ENCODE peak calls at places on chromosomes 13 and 19, in six cellular contexts. Z, L, X, I, N and R are unnamed samples.

GRCh38 chr19:56504581-56504980 is 3.1 kb upstream of the ZNF471 start:
- DNase-seq in Z (no peak), L (no peak), X (no peak), I (no peak), N (no peak), R (no peak)

GRCh38 chr19:28358604-28359003 is 854.3 kb downstream of the UQCRFS1 start:
- DNase-seq in Z (no peak), L (no peak), X (no peak), I (no peak), N (no peak), R (no peak)

GRCh38 chr19:1446713-1447564 is 3.0 kb upstream of the APC2 start:
- DNase-seq in Z (no peak), L (no peak), X (peak), I (no peak), N (no peak), R (peak)

GRCh38 chr19:38006361-38007045 is 99.5 kb downstream of the SIPA1L3 start:
- DNase-seq in Z (no peak), L (peak), X (no peak), I (no peak), N (peak), R (no peak)

GRCh38 chr13:59673301-59673700 is 490.4 kb downstream of the DIAPH3 start:
- DNase-seq in Z (no peak), L (no peak), X (no peak), I (no peak), N (no peak), R (no peak)

GRCh38 chr19:50639121-50640112 is at the start of gene SYT3:
- DNase-seq in Z (peak), L (no peak), X (peak), I (no peak), N (no peak), R (peak)

GRCh38 chr19:39416626-39417120 is 4.2 kb downstream of the PLEKHG2 start:
- DNase-seq in Z (no peak), L (no peak), X (no peak), I (no peak), N (no peak), R (no peak)

GRCh38 chr13:48778551-48779088 is 124.9 kb downstream of the CYSLTR2 start:
- DNase-seq in Z (no peak), L (no peak), X (no peak), I (no peak), N (no peak), R (no peak)

GRCh38 chr19:13024958-13025653 is 29.8 kb downstream of the NFIX start:
- DNase-seq in Z (no peak), L (no peak), X (no peak), I (peak), N (no peak), R (no peak)

GRCh38 chr19:6811906-6812305 is 39.4 kb downstream of the VAV1 start:
- DNase-seq in Z (peak), L (peak), X (peak), I (peak), N (peak), R (peak)

GRCh38 chr13:30049692-30050091 is 199.3 kb upstream of the UBL3 start:
- DNase-seq in Z (no peak), L (no peak), X (peak), I (no peak), N (no peak), R (peak)

GRCh38 chr19:51166846-51167490 is 24.9 kb downstream of the SIGLEC7 start:
- DNase-seq in Z (no peak), L (no peak), X (peak), I (no peak), N (no peak), R (peak)

GRCh38 chr19:50607874-50608785 is 31.6 kb downstream of the SYT3 start:
- DNase-seq in Z (peak), L (peak), X (peak), I (peak), N (peak), R (peak)

GRCh38 chr13:87147076-87147475 is 524.1 kb upstream of the SLITRK5 start:
- DNase-seq in Z (no peak), L (no peak), X (no peak), I (no peak), N (no peak), R (no peak)

GRCh38 chr13:113049981-113050380 is 55.6 kb upstream of the F7 start:
- DNase-seq in Z (no peak), L (no peak), X (no peak), I (no peak), N (no peak), R (no peak)

GRCh38 chr19:912181-913079 is 589 bp downstream of the R3HDM4 start:
- DNase-seq in Z (no peak), L (no peak), X (peak), I (no peak), N (no peak), R (no peak)

DNA sequence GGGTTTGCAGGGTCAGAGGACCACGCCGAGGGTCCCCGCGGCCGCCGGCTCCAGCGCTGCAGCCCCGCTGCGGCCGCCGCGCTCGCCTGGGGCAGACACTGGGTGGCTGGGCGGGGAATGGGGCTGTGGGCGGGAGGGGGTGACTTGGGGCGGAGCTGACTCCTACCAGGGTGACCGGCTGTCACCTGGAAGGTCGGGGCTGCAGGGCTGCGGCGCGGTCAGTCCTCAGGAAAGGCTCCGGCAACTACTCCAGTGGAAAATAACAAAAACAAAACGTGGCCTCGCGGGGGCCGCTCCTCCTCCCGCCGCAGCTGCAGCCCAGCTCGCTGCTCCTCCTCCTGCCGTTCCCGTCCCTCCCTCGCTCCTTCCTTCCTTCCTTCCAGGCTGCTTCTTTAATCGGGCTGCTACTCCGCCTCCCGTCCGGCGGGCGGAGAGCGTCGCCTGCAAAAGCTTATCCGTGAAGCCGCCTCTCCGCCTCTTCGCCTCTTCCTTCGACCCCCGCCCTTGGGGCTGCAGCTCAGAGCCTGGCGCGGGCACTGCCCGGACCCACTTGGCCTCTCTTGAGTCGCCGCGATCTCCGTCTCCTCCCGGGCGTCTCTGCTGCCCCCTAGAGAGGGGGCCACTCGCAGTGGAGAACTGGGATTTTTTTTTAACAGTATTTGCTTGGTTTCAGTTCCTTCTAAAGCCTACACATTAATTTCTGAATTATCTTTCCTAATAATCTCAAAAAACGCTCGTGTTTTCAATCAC is at the start of gene TBC1D4:
- DNase-seq in Z (peak), L (peak), X (peak), I (peak), N (peak), R (peak)
- TF ChIP-seq MYC in Z (no peak), L (no peak), X (no peak), I (no peak), N (peak), R (peak)

GRCh38 chr19:3178377-3178972 is at the start of gene S1PR4:
- DNase-seq in Z (no peak), L (no peak), X (no peak), I (peak), N (no peak), R (peak)
- TF ChIP-seq CTCF in Z (no peak), L (peak), X (no peak), I (no peak), N (no peak), R (peak)

DNA sequence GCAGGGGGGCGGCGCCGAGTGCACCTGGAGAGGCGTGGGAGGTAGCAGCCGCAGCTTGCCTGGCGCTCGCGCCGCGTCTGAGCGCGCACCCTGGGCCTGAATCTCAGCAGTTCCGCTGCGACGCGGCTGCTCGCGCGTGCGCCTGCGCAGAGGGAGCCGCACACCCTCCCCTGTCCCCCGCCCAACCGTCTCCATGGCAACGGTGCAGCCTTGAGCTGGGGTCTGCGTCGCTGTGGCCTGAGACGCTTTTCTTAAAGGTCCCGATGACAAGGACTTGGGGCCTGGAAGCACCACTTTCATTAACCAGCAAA is at the start of gene PNMA8B:
- DNase-seq in Z (no peak), L (no peak), X (peak), I (no peak), N (no peak), R (no peak)
- H3K4me3 ChIP-seq in Z (no peak), L (no peak), X (no peak), I (no peak), N (no peak), R (no peak)

GRCh38 chr13:104315606-104316005 is 1249.4 kb upstream of the SLC10A2 start:
- DNase-seq in Z (no peak), L (no peak), X (no peak), I (peak), N (peak), R (no peak)
- TF ChIP-seq MYC in Z (no peak), L (no peak), X (no peak), I (no peak), N (no peak), R (no peak)

DNA sequence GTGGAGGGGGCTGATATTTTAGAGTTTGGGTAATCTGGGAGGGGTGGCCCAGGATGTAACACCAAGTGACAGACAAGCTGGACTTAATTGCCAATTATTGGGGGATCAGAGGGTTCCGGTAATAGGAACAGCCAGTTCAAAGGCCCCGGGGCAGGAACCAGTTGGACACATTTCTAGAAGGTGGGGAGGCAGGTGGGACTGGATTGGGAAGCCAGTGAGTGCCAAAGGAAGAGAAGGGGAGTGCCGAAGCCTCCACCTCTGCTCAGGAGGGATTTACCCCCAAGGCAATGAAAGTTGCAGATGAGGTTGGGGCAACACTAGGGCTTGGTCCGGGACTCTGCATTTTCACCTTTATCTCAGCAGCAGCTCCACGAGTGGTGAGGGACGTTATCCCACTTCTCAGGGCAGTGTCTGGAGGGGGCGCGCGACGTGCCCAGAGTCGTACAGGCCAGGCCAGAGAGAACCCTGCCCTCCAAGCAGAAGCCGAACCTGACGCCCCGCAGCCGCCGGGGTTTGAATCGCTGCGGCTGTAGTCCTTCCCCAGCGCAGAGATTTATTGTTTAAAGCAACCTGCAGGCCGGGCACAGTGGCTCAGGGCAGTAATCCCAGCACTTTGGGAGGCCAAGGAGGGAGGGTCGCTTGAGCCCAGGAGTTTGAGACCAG is 5.7 kb upstream of the JUND start:
- DNase-seq in Z (no peak), L (no peak), X (no peak), I (no peak), N (no peak), R (no peak)
- TF ChIP-seq CTCF in Z (no peak), L (no peak), X (no peak), I (no peak), N (no peak), R (no peak)

DNA sequence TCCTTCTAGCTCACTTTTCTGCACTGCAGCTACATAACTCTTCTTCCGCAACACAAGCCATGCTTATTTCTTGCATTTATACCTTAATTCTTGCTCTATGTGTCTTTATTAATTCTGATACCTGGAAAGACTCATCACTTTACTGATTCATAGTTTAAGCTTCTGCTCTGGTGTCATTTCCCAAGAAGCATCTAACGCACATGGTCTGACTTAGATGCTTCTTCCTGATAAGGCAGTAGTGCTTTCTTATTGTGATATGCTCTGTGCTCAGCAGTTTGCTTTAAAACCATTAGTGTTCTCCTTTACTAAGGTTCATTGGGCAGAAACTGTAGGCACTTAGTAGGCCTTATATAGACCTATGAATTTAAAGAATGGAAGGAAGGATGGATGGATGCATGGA is 66.4 kb downstream of the EPSTI1 start:
- DNase-seq in Z (no peak), L (no peak), X (no peak), I (no peak), N (no peak), R (no peak)
- H3K4me3 ChIP-seq in Z (no peak), L (no peak), X (no peak), I (no peak), N (no peak), R (no peak)

GRCh38 chr19:22422220-22422619 is at the start of gene ZNF98:
- DNase-seq in Z (no peak), L (no peak), X (no peak), I (no peak), N (no peak), R (no peak)
- TF ChIP-seq MYC in Z (no peak), L (no peak), X (no peak), I (no peak), N (no peak), R (no peak)

DNA sequence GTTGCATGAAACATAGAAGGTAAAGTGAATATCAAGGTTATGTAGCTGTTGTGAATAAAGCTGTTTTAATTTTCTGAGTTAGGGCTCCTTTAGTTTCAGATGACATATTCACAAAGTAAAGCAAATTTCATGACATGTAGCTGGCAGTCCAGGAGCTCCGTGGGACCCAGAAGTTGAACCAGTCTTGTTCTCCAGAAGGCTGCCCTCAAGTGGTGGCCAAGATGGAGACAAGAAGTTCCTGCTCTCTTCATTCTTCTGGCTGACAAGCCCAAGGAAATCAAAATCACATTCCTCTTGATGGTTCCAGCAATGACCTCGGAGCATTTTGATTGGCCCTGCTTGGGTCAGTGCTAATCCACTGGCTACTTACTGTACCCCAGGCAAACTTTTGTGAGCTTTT is 128.7 kb downstream of the LIG4 start:
- DNase-seq in Z (no peak), L (no peak), X (no peak), I (peak), N (no peak), R (peak)
- TF ChIP-seq CTCF in Z (no peak), L (peak), X (no peak), I (no peak), N (peak), R (peak)

GRCh38 chr13:97978661-97979450 is 25.4 kb downstream of the IPO5 start:
- DNase-seq in Z (no peak), L (no peak), X (no peak), I (peak), N (no peak), R (no peak)
- H3K4me3 ChIP-seq in Z (peak), L (peak), X (peak), I (no peak), N (peak), R (peak)

GRCh38 chr13:24220086-24220703 is 59.7 kb downstream of the SPATA13 start:
- DNase-seq in Z (peak), L (no peak), X (peak), I (peak), N (peak), R (peak)
- TF ChIP-seq MYC in Z (no peak), L (no peak), X (no peak), I (no peak), N (no peak), R (peak)